ENCODE peak calls at places on chromosomes 1 and 21, in eight cellular contexts. O is naive thymus-derived CD8-positive, alpha-beta T cell; I is HTR-8/SVneo; W is effector CD4-positive, alpha-beta T cell; R is NCI-H1105; C is NCI-H1694; N is cardiac muscle cell; H is gastrocnemius medialis. A is an unnamed sample.

GRCh38 chr1:105088166-105088565 is 1338.5 kb downstream of the AMY1C start:
- DNase-seq in I (no peak), N (no peak), W (no peak), H (no peak), O (no peak), C (no peak), R (no peak), A (no peak)

GRCh38 chr1:216805233-216805632 is 82.0 kb upstream of the ESRRG start:
- DNase-seq in R (peak), H (peak), C (peak), N (no peak), I (no peak), O (no peak), W (no peak), A (no peak)

GRCh38 chr21:31961027-31961426 is 88.2 kb downstream of the HUNK start:
- DNase-seq in C (no peak), O (no peak), I (no peak), W (no peak), R (no peak), N (no peak), H (no peak), A (no peak)

GRCh38 chr1:155091071-155092051 is 12.7 kb downstream of the EFNA3 start:
- DNase-seq in W (peak), H (peak), I (peak), N (peak), O (peak), R (peak), C (peak), A (peak)

GRCh38 chr1:56301791-56302190 is 277.6 kb downstream of the PLPP3 start:
- DNase-seq in I (peak), O (no peak), C (no peak), R (no peak), N (peak), W (no peak), H (no peak), A (no peak)

GRCh38 chr1:240492832-240493440 is 119.0 kb downstream of the GREM2 start:
- DNase-seq in O (no peak), R (no peak), W (no peak), H (no peak), N (peak), C (no peak), I (no peak), A (no peak)

GRCh38 chr1:226738421-226738994 is 574 bp downstream of the ITPKB start:
- DNase-seq in O (peak), I (peak), C (peak), N (peak), H (peak), W (no peak), R (peak), A (no peak)

GRCh38 chr1:151131832-151132675 is 14.4 kb downstream of the SEMA6C start:
- DNase-seq in R (no peak), N (peak), C (no peak), O (no peak), H (no peak), W (no peak), I (no peak), A (no peak)

GRCh38 chr1:115238336-115239147 is 99.5 kb downstream of the NGF start:
- DNase-seq in W (no peak), C (no peak), R (no peak), I (no peak), N (no peak), O (no peak), H (no peak), A (no peak)

GRCh38 chr1:224594360-224594759 is 21.8 kb upstream of the CNIH3 start:
- DNase-seq in O (no peak), I (no peak), W (no peak), C (no peak), N (no peak), R (no peak), H (no peak), A (no peak)

GRCh38 chr1:228512852-228513243 is 25.7 kb downstream of the RNF187 start:
- DNase-seq in N (no peak), R (no peak), W (no peak), I (no peak), O (no peak), H (no peak), C (no peak), A (no peak)

GRCh38 chr1:201774224-201774982 is 54.6 kb upstream of the IPO9 start:
- DNase-seq in N (peak), C (no peak), I (no peak), H (no peak), W (no peak), O (no peak), R (no peak), A (no peak)

GRCh38 chr1:209635850-209636249 is 16.4 kb downstream of the LAMB3 start:
- DNase-seq in W (no peak), R (no peak), N (no peak), I (no peak), O (no peak), H (no peak), C (no peak), A (no peak)

GRCh38 chr1:116157096-116157495 is 45.9 kb downstream of the MAB21L3 start:
- DNase-seq in O (no peak), N (no peak), W (no peak), C (no peak), R (no peak), H (no peak), I (no peak), A (no peak)

GRCh38 chr1:21931171-21932093 is 5.7 kb downstream of the HSPG2 start:
- DNase-seq in H (no peak), W (no peak), N (peak), R (no peak), O (no peak), I (peak), C (no peak), A (no peak)

GRCh38 chr1:51231121-51231520 is 5.0 kb upstream of the RNF11 start:
- DNase-seq in N (peak), H (no peak), O (no peak), I (no peak), C (no peak), R (no peak), W (no peak), A (no peak)

GRCh38 chr1:63087966-63088365 is 234.4 kb upstream of the FOXD3 start:
- DNase-seq in N (no peak), H (no peak), C (no peak), W (no peak), O (no peak), R (no peak), I (no peak), A (peak)

GRCh38 chr1:51192213-51192843 is 43.7 kb upstream of the RNF11 start:
- DNase-seq in W (peak), O (peak), N (peak), C (peak), H (peak), R (peak), I (peak), A (peak)

GRCh38 chr1:228734881-228735801 is at the start of gene RHOU:
- DNase-seq in C (no peak), W (peak), H (peak), O (peak), R (peak), I (peak), N (peak), A (peak)

GRCh38 chr1:83742446-83742845 is 256.5 kb downstream of the TTLL7 start:
- DNase-seq in O (no peak), W (no peak), N (no peak), H (no peak), R (no peak), C (no peak), I (no peak), A (no peak)

GRCh38 chr1:108815566-108815965 is 41.3 kb downstream of the AKNAD1 start:
- DNase-seq in N (peak), O (no peak), R (no peak), H (no peak), I (no peak), C (no peak), W (no peak), A (no peak)

GRCh38 chr1:91889717-91890459 is 3.9 kb upstream of the TGFBR3 start:
- DNase-seq in C (no peak), N (peak), O (no peak), W (peak), H (no peak), R (no peak), I (no peak), A (no peak)

GRCh38 chr1:239616686-239617085 is 230.3 kb downstream of the CHRM3 start:
- DNase-seq in C (no peak), W (no peak), H (no peak), I (peak), N (no peak), O (no peak), R (no peak), A (no peak)

GRCh38 chr21:25862596-25862995 is 127.8 kb downstream of the GABPA start:
- DNase-seq in O (no peak), C (peak), R (no peak), N (peak), I (peak), H (no peak), W (no peak), A (no peak)

A was measured in NCI-H1930.